ENCODE peak calls at places on chromosomes 7 and 10, in five cellular contexts. P is K562; G is CD8-positive, alpha-beta T cell; L is hepatocyte; T is left lung. F is an unnamed sample. For H3K9me3, the result is how much of the 10 kb centered on the place peaks cover.

GRCh38 chr7:20793258-20793657 is 6.6 kb upstream of the SP8 start:
- DNase-seq in G (no peak), T (no peak), P (no peak), L (no peak), F (no peak)

GRCh38 chr10:129426670-129427069 is 40.4 kb upstream of the MGMT start:
- DNase-seq in T (no peak), L (no peak), P (no peak), G (no peak), F (no peak)

GRCh38 chr7:14579971-14580370 is 322.6 kb downstream of the DGKB start:
- DNase-seq in G (no peak), L (no peak), T (no peak), P (no peak), F (no peak)

GRCh38 chr7:33982425-33982786 is 77.1 kb downstream of the BMPER start:
- DNase-seq in L (no peak), T (no peak), P (no peak), G (no peak), F (peak)

GRCh38 chr7:37916017-37916672 is 472 bp downstream of the SFRP4 start:
- DNase-seq in P (no peak), L (peak), T (peak), G (no peak), F (no peak)

GRCh38 chr7:135620980-135621850 is 41.1 kb upstream of the STMP1 start:
- DNase-seq in T (no peak), L (peak), P (peak), G (no peak), F (peak)

GRCh38 chr10:96765406-96766240 is 45.3 kb upstream of the PIK3AP1 start:
- DNase-seq in T (peak), P (peak), G (peak), L (peak), F (peak)

GRCh38 chr10:93235686-93236085 is 162.0 kb downstream of the CYP26A1 start:
- DNase-seq in G (no peak), P (no peak), T (no peak), L (peak), F (no peak)

GRCh38 chr10:1712314-1712713 is 25.0 kb downstream of the ADARB2 start:
- DNase-seq in L (no peak), T (no peak), G (no peak), P (no peak), F (no peak)

GRCh38 chr10:104351067-104351681 is 2.5 kb upstream of the CFAP58 start:
- DNase-seq in G (no peak), L (no peak), P (no peak), T (no peak), F (peak)

GRCh38 chr10:101110856-101111523 is 20.1 kb upstream of the TLX1 start:
- DNase-seq in L (no peak), P (no peak), T (peak), G (no peak), F (peak)

GRCh38 chr7:30142710-30143109 is 7.9 kb downstream of the MTURN start:
- DNase-seq in T (peak), P (no peak), G (no peak), L (peak), F (peak)

GRCh38 chr10:44348496-44348895 is 36.4 kb downstream of the CXCL12 start:
- DNase-seq in T (no peak), P (no peak), L (no peak), G (no peak), F (no peak)

GRCh38 chr7:23405240-23405618 is 65.1 kb downstream of the IGF2BP3 start:
- DNase-seq in L (no peak), G (no peak), P (no peak), T (no peak), F (no peak)

GRCh38 chr7:23404546-23405239 is 65.6 kb downstream of the IGF2BP3 start:
- DNase-seq in P (no peak), T (no peak), G (no peak), L (no peak), F (no peak)

GRCh38 chr7:23403970-23404369 is 66.3 kb downstream of the IGF2BP3 start:
- DNase-seq in P (no peak), G (no peak), T (no peak), L (no peak), F (no peak)
- H3K9me3 ChIP-seq in P (under half), G (under half), T (under half), L (under half), F (under half)

GRCh38 chr10:84562592-84562991 is 234.2 kb downstream of the CCSER2 start:
- DNase-seq in L (no peak), P (no peak), T (no peak), G (no peak), F (no peak)
- H3K4me3 ChIP-seq in L (no peak), P (no peak), T (no peak), G (no peak), F (no peak)

DNA sequence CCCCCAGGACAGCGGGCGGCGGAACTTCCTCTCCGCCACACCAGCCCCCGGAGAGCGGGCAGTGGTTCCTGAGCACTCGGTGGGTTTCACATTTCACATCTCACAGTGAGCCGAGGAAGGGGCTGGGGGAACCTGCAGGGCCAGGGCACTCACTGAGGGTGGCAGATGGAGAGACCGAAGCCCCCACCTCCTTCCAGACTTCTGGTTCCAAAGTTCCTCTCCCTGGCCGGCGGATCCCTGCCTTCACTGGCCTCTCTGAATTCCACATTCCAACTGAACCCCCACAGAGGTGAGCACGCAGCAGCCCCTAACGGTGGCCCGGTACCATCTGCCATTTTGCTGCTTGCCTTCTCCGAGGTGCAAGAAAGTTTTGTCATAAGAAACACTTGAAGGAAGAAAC is 461.0 kb downstream of the PTPRN2 start:
- DNase-seq in L (no peak), T (peak), G (no peak), P (no peak), F (no peak)
- H3K9me3 ChIP-seq in L (under half), T (under half), G (under half), P (under half), F (under half)

GRCh38 chr10:79137826-79138225 is 69.1 kb downstream of the ZMIZ1 start:
- DNase-seq in T (no peak), L (no peak), G (peak), P (no peak), F (no peak)
- H3K4me3 ChIP-seq in T (no peak), L (no peak), G (peak), P (no peak), F (no peak)

GRCh38 chr7:158416283-158416933 is 171.2 kb downstream of the PTPRN2 start:
- DNase-seq in G (no peak), L (no peak), P (no peak), T (no peak), F (no peak)

GRCh38 chr7:158411232-158411950 is 176.2 kb downstream of the PTPRN2 start:
- DNase-seq in G (no peak), L (no peak), T (peak), P (no peak), F (no peak)

GRCh38 chr7:158413962-158414961 is 173.4 kb downstream of the PTPRN2 start:
- DNase-seq in P (no peak), T (no peak), L (no peak), G (no peak), F (no peak)

GRCh38 chr7:158419238-158419785 is 168.3 kb downstream of the PTPRN2 start:
- DNase-seq in T (no peak), P (no peak), L (no peak), G (no peak), F (no peak)

DNA sequence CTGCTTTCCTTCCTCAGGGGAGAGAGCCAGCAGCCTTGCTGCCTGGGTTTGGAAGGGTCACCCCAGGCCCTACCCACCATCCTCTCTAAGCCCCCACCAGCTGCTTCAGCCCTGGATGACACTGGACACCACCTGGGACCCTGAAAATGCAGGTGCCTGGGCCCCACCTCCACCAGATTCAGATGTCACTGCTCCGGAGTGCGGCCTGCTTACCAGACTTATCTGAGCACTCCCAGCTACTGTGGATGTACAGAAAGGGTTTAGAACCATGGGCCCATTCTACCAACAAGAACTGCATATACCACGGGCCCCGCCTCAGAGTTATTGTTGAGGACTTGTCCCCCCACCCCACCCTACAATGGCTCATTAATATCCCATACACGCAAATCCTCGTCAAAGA is 172.3 kb downstream of the PTPRN2 start:
- DNase-seq in G (no peak), P (no peak), L (no peak), T (no peak), F (no peak)
- H3K9me3 ChIP-seq in G (under half), P (under half), L (under half), T (under half), F (under half)

GRCh38 chr10:36366843-36367242 is 724.7 kb upstream of the FZD8 start:
- DNase-seq in T (no peak), G (no peak), P (no peak), L (no peak), F (no peak)

GRCh38 chr10:36367362-36367761 is 725.3 kb upstream of the FZD8 start:
- DNase-seq in P (no peak), T (no peak), L (no peak), G (no peak), F (peak)

GRCh38 chr10:36358736-36359135 is 716.6 kb upstream of the FZD8 start:
- DNase-seq in P (no peak), G (no peak), T (no peak), L (no peak), F (no peak)

GRCh38 chr10:36362257-36362656 is 720.2 kb upstream of the FZD8 start:
- DNase-seq in T (no peak), L (no peak), P (no peak), G (no peak), F (no peak)
- H3K4me3 ChIP-seq in T (no peak), L (no peak), P (no peak), G (no peak), F (no peak)

DNA sequence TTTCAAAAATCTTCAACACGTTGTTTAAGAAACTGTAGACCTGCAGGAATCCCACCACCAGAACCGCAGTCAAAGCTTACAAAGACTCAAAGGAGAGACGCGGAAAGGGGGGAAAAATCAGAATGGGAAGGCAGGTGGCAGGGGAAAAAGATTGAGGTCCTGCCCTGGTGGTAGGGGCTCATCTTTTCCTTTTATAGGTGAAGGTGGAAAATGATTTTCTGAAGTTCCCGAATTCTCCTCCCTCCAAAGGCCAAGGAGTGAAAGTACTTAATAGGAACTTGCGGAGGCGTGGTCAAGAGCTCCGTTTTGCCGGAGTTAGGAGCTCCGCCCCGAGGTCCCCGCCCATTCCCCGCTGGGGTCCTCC is 729 bp downstream of the BBIP1 start:
- DNase-seq in G (no peak), P (peak), T (no peak), L (peak), F (peak)
- H3K9me3 ChIP-seq in G (under half), P (under half), T (under half), L (under half), F (under half)

GRCh38 chr7:80133361-80134104 is 1.1 kb upstream of the GNAI1 start:
- DNase-seq in T (no peak), P (no peak), G (no peak), L (peak), F (peak)
- H3K4me3 ChIP-seq in T (no peak), P (no peak), G (no peak), L (peak), F (peak)